ENCODE peak calls at places on chromosomes 4 and X, in seven cellular contexts. Q, F, Z, Y, U, W and X are unnamed samples.

GRCh38 chr4:31422006-31422405 is 701.8 kb downstream of the PCDH7 start:
- DNase-seq in Q (no peak), F (no peak), Z (no peak), Y (no peak), U (no peak), W (no peak), X (no peak)

GRCh38 chr4:83083925-83084475 is 30.5 kb downstream of the PLAC8 start:
- DNase-seq in Q (no peak), F (no peak), Z (no peak), Y (no peak), U (no peak), W (no peak), X (no peak)

GRCh38 chrX:50514811-50515210 is 44.2 kb upstream of the DGKK start:
- DNase-seq in Q (no peak), F (no peak), Z (no peak), Y (no peak), U (no peak), W (no peak), X (no peak)

GRCh38 chr4:76591992-76592391 is 157.0 kb downstream of the SHROOM3 start:
- DNase-seq in Q (no peak), F (no peak), Z (no peak), Y (no peak), U (no peak), W (no peak), X (no peak)

GRCh38 chrX:100647739-100648138 is 3.7 kb downstream of the SRPX2 start:
- DNase-seq in Q (no peak), F (no peak), Z (no peak), Y (no peak), U (no peak), W (no peak), X (no peak)

GRCh38 chr4:94660614-94661013 is 97.1 kb upstream of the BMPR1B start:
- DNase-seq in Q (no peak), F (no peak), Z (no peak), Y (no peak), U (no peak), W (no peak), X (no peak)

GRCh38 chr4:5589495-5589894 is 118.9 kb downstream of the EVC2 start:
- DNase-seq in Q (no peak), F (no peak), Z (no peak), Y (no peak), U (no peak), W (no peak), X (no peak)

GRCh38 chr4:186037692-186038658 is 31.0 kb upstream of the TLR3 start:
- DNase-seq in Q (peak; percentile 45), F (peak; percentile 83), Z (peak; percentile 55), Y (peak; percentile 78), U (peak; percentile 76), W (peak; percentile 39), X (peak; percentile 85)

GRCh38 chr4:64781737-64782326 is 372.6 kb upstream of the TECRL start:
- DNase-seq in Q (no peak), F (peak; percentile 39), Z (no peak), Y (peak; percentile 8), U (peak; percentile 63), W (no peak), X (peak; percentile 41)